ENCODE peak calls at places on chromosomes 7 and 10, in five cellular contexts. One of them, this sample, is unnamed.

GRCh38 chr10:130425881-130426435 is 289.8 kb downstream of the GLRX3 start:
- DNase-seq in endothelial cell of umbilical vein: no peak
- DNase-seq in uterus: no peak
- DNase-seq in transverse colon: no peak
- DNase-seq in cardiac muscle cell: no peak
- DNase-seq in this sample: no peak

GRCh38 chr10:37490266-37490665 is 364.9 kb downstream of the ANKRD30A start:
- DNase-seq in cardiac muscle cell: no peak
- DNase-seq in transverse colon: no peak
- DNase-seq in uterus: no peak
- DNase-seq in endothelial cell of umbilical vein: no peak
- DNase-seq in this sample: no peak

GRCh38 chr10:114271779-114272167 is 32.7 kb downstream of the VWA2 start:
- DNase-seq in endothelial cell of umbilical vein: peak
- DNase-seq in uterus: peak
- DNase-seq in transverse colon: no peak
- DNase-seq in cardiac muscle cell: peak
- DNase-seq in this sample: peak

GRCh38 chr10:58898854-58899573 is 277.4 kb upstream of the PHYHIPL start:
- DNase-seq in cardiac muscle cell: no peak
- DNase-seq in uterus: no peak
- DNase-seq in endothelial cell of umbilical vein: no peak
- DNase-seq in transverse colon: no peak
- DNase-seq in this sample: no peak

GRCh38 chr7:105649727-105650381 is 68.6 kb upstream of the EFCAB10 start:
- DNase-seq in uterus: no peak
- DNase-seq in transverse colon: no peak
- DNase-seq in cardiac muscle cell: peak
- DNase-seq in endothelial cell of umbilical vein: no peak
- DNase-seq in this sample: no peak

GRCh38 chr7:2663121-2663886 is 24.7 kb upstream of the AMZ1 start:
- DNase-seq in uterus: no peak
- DNase-seq in endothelial cell of umbilical vein: peak
- DNase-seq in transverse colon: no peak
- DNase-seq in cardiac muscle cell: peak
- DNase-seq in this sample: no peak

GRCh38 chr7:94656925-94657731 is 1.2 kb upstream of the SGCE start:
- DNase-seq in cardiac muscle cell: peak
- DNase-seq in transverse colon: no peak
- DNase-seq in endothelial cell of umbilical vein: peak
- DNase-seq in uterus: no peak
- DNase-seq in this sample: no peak

GRCh38 chr7:108016841-108017775 is 14.1 kb upstream of the LAMB1 start:
- DNase-seq in uterus: no peak
- DNase-seq in cardiac muscle cell: peak
- DNase-seq in endothelial cell of umbilical vein: peak
- DNase-seq in transverse colon: no peak
- DNase-seq in this sample: peak

GRCh38 chr7:170551-171363 is 21.6 kb upstream of the FAM20C start:
- DNase-seq in uterus: no peak
- DNase-seq in transverse colon: no peak
- DNase-seq in endothelial cell of umbilical vein: no peak
- DNase-seq in cardiac muscle cell: no peak
- DNase-seq in this sample: no peak

GRCh38 chr7:92631067-92631829 is 41.1 kb upstream of the FAM133B start:
- DNase-seq in uterus: no peak
- DNase-seq in endothelial cell of umbilical vein: no peak
- DNase-seq in transverse colon: no peak
- DNase-seq in cardiac muscle cell: no peak
- DNase-seq in this sample: no peak

GRCh38 chr7:142854505-142855400 is at the start of gene EPHB6:
- DNase-seq in uterus: peak
- DNase-seq in transverse colon: peak
- DNase-seq in cardiac muscle cell: peak
- DNase-seq in endothelial cell of umbilical vein: no peak
- DNase-seq in this sample: peak

GRCh38 chr7:2394566-2395082 is 8.8 kb upstream of the CHST12 start:
- DNase-seq in uterus: no peak
- DNase-seq in transverse colon: no peak
- DNase-seq in endothelial cell of umbilical vein: no peak
- DNase-seq in cardiac muscle cell: no peak
- DNase-seq in this sample: no peak

GRCh38 chr10:13347235-13348156 is 597 bp downstream of the SEPHS1 start:
- DNase-seq in uterus: peak
- DNase-seq in endothelial cell of umbilical vein: peak
- DNase-seq in transverse colon: peak
- DNase-seq in cardiac muscle cell: peak
- DNase-seq in this sample: peak

GRCh38 chr7:78438433-78438832 is 639.9 kb downstream of the PHTF2 start:
- DNase-seq in uterus: no peak
- DNase-seq in endothelial cell of umbilical vein: no peak
- DNase-seq in cardiac muscle cell: no peak
- DNase-seq in transverse colon: no peak
- DNase-seq in this sample: no peak

GRCh38 chr10:119235381-119235780 is 28.0 kb downstream of the GRK5 start:
- DNase-seq in endothelial cell of umbilical vein: peak
- DNase-seq in cardiac muscle cell: peak
- DNase-seq in uterus: peak
- DNase-seq in transverse colon: no peak
- DNase-seq in this sample: no peak

GRCh38 chr10:133481086-133481643 is 27.4 kb downstream of the SCART1 start:
- DNase-seq in endothelial cell of umbilical vein: no peak
- DNase-seq in cardiac muscle cell: no peak
- DNase-seq in transverse colon: no peak
- DNase-seq in uterus: no peak
- DNase-seq in this sample: no peak

GRCh38 chr7:99469381-99470065 is 3.2 kb upstream of the ZNF789 start:
- DNase-seq in endothelial cell of umbilical vein: no peak
- DNase-seq in transverse colon: no peak
- DNase-seq in cardiac muscle cell: no peak
- DNase-seq in uterus: no peak
- DNase-seq in this sample: no peak

GRCh38 chr10:101834341-101834740 is 9.3 kb downstream of the KCNIP2 start:
- DNase-seq in cardiac muscle cell: no peak
- DNase-seq in uterus: no peak
- DNase-seq in endothelial cell of umbilical vein: no peak
- DNase-seq in transverse colon: peak
- DNase-seq in this sample: no peak

GRCh38 chr10:42969909-42970308 is 107.0 kb upstream of the RET start:
- DNase-seq in endothelial cell of umbilical vein: no peak
- DNase-seq in uterus: no peak
- DNase-seq in cardiac muscle cell: no peak
- DNase-seq in transverse colon: no peak
- DNase-seq in this sample: no peak

GRCh38 chr10:129096340-129096984 is 370.6 kb upstream of the MGMT start:
- DNase-seq in endothelial cell of umbilical vein: peak
- DNase-seq in uterus: peak
- DNase-seq in cardiac muscle cell: peak
- DNase-seq in transverse colon: no peak
- DNase-seq in this sample: no peak

GRCh38 chr10:68208424-68209042 is 23.4 kb downstream of the ATOH7 start:
- DNase-seq in endothelial cell of umbilical vein: peak
- DNase-seq in cardiac muscle cell: peak
- DNase-seq in transverse colon: peak
- DNase-seq in uterus: no peak
- DNase-seq in this sample: peak

GRCh38 chr10:8051109-8051781 is 3.2 kb upstream of the GATA3 start:
- DNase-seq in uterus: no peak
- DNase-seq in endothelial cell of umbilical vein: peak
- DNase-seq in cardiac muscle cell: no peak
- DNase-seq in transverse colon: no peak
- DNase-seq in this sample: no peak

GRCh38 chr7:40716052-40716451 is 581.2 kb downstream of the SUGCT start:
- DNase-seq in endothelial cell of umbilical vein: no peak
- DNase-seq in uterus: no peak
- DNase-seq in transverse colon: no peak
- DNase-seq in cardiac muscle cell: peak
- DNase-seq in this sample: no peak

GRCh38 chr10:28587270-28587969 is 54.5 kb downstream of the WAC start:
- DNase-seq in uterus: no peak
- DNase-seq in endothelial cell of umbilical vein: peak
- DNase-seq in cardiac muscle cell: peak
- DNase-seq in transverse colon: no peak
- DNase-seq in this sample: no peak

GRCh38 chr10:127908106-127908957 is 1.4 kb downstream of the PTPRE start:
- DNase-seq in uterus: no peak
- DNase-seq in endothelial cell of umbilical vein: peak
- DNase-seq in cardiac muscle cell: peak
- DNase-seq in transverse colon: no peak
- DNase-seq in this sample: peak

GRCh38 chr10:17035446-17035845 is 94.2 kb downstream of the CUBN start:
- DNase-seq in transverse colon: no peak
- DNase-seq in cardiac muscle cell: no peak
- DNase-seq in endothelial cell of umbilical vein: no peak
- DNase-seq in uterus: no peak
- DNase-seq in this sample: no peak

GRCh38 chr10:8049874-8050560 is 4.5 kb upstream of the GATA3 start:
- DNase-seq in cardiac muscle cell: no peak
- DNase-seq in uterus: no peak
- DNase-seq in transverse colon: no peak
- DNase-seq in endothelial cell of umbilical vein: peak
- DNase-seq in this sample: no peak

GRCh38 chr7:48094861-48095293 is 5.8 kb downstream of the UPP1 start:
- DNase-seq in endothelial cell of umbilical vein: no peak
- DNase-seq in uterus: no peak
- DNase-seq in transverse colon: no peak
- DNase-seq in cardiac muscle cell: peak
- DNase-seq in this sample: peak

GRCh38 chr10:122221958-122222357 is 49.1 kb upstream of the BTBD16 start:
- DNase-seq in transverse colon: no peak
- DNase-seq in uterus: no peak
- DNase-seq in cardiac muscle cell: no peak
- DNase-seq in endothelial cell of umbilical vein: no peak
- DNase-seq in this sample: no peak

GRCh38 chr7:141043621-141044020 is 28.9 kb upstream of the MRPS33 start:
- DNase-seq in endothelial cell of umbilical vein: no peak
- DNase-seq in transverse colon: no peak
- DNase-seq in cardiac muscle cell: no peak
- DNase-seq in uterus: no peak
- DNase-seq in this sample: no peak

GRCh38 chr10:123136221-123136805 is 543 bp downstream of the HMX3 start:
- DNase-seq in cardiac muscle cell: no peak
- DNase-seq in uterus: no peak
- DNase-seq in endothelial cell of umbilical vein: no peak
- DNase-seq in transverse colon: no peak
- DNase-seq in this sample: no peak

GRCh38 chr7:3176112-3176836 is 124.8 kb upstream of the SDK1 start:
- DNase-seq in cardiac muscle cell: no peak
- DNase-seq in uterus: no peak
- DNase-seq in transverse colon: no peak
- DNase-seq in endothelial cell of umbilical vein: no peak
- DNase-seq in this sample: no peak

GRCh38 chr10:33732176-33733025 is 397.9 kb upstream of the NRP1 start:
- DNase-seq in uterus: no peak
- DNase-seq in transverse colon: no peak
- DNase-seq in endothelial cell of umbilical vein: no peak
- DNase-seq in cardiac muscle cell: peak
- DNase-seq in this sample: no peak

GRCh38 chr7:27147211-27148030 is at the start of gene HOXA6:
- DNase-seq in transverse colon: peak
- DNase-seq in cardiac muscle cell: no peak
- DNase-seq in uterus: peak
- DNase-seq in endothelial cell of umbilical vein: peak
- DNase-seq in this sample: no peak

GRCh38 chr7:27899601-27900000 is 159.6 kb downstream of the TAX1BP1 start:
- DNase-seq in transverse colon: no peak
- DNase-seq in cardiac muscle cell: no peak
- DNase-seq in uterus: no peak
- DNase-seq in endothelial cell of umbilical vein: no peak
- DNase-seq in this sample: no peak

DNA sequence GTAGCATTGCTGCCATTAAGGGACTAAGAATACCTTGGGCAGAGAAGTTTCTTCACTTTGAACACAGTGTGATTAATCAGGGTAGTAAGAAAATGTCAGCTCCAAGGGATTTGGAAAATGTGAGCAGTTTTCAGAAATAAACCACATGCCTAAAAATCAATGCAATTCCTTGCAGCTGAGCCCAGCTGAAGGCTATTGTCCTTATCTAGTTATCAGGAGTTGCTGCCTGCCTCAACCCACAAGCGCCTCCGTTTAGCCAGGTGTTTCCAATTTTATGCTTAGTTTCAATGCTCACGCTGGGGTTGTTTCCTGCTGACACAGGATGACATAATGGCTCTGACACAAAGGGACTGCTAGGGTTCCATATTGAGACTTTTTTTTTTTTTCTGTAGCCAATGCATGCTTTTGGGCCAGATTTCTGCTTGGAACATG is 132.3 kb upstream of the ANK3 start:
- DNase-seq in uterus: no peak
- DNase-seq in cardiac muscle cell: peak
- DNase-seq in endothelial cell of umbilical vein: peak
- DNase-seq in transverse colon: no peak
- DNase-seq in this sample: no peak
- H3K27ac ChIP-seq in uterus: no peak
- H3K27ac ChIP-seq in cardiac muscle cell: no peak
- H3K27ac ChIP-seq in endothelial cell of umbilical vein: no peak
- H3K27ac ChIP-seq in transverse colon: no peak
- H3K27ac ChIP-seq in this sample: no peak

GRCh38 chr10:83273035-83273434 is 866.3 kb upstream of the GHITM start:
- DNase-seq in endothelial cell of umbilical vein: no peak
- DNase-seq in transverse colon: no peak
- DNase-seq in cardiac muscle cell: no peak
- DNase-seq in uterus: no peak
- DNase-seq in this sample: no peak
- TF ChIP-seq CTCF in endothelial cell of umbilical vein: no peak
- TF ChIP-seq CTCF in transverse colon: no peak
- TF ChIP-seq CTCF in cardiac muscle cell: no peak
- TF ChIP-seq CTCF in uterus: no peak
- TF ChIP-seq CTCF in this sample: no peak

DNA sequence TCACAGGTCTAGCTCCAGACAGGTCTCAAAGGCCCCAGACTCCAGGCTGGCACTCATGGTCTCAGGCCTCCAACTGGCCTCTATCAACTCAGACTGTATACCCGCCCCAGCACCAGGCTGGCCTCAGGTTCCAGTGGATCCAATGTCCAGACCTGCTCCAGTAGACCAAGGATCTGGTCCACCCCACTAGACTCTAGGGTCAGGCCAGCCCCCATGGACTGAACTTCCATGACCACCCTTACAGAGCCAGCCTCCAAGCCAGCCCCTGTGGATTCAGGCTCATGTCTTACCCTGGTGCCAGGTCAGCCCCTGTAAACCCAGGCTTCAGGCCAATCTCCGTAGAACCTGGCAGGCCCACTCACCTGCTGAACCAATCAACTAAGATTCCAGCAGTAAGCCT is 16.8 kb upstream of the GNAT3 start:
- DNase-seq in uterus: no peak
- DNase-seq in transverse colon: no peak
- DNase-seq in endothelial cell of umbilical vein: no peak
- DNase-seq in cardiac muscle cell: no peak
- DNase-seq in this sample: no peak
- H3K27ac ChIP-seq in uterus: no peak
- H3K27ac ChIP-seq in transverse colon: no peak
- H3K27ac ChIP-seq in endothelial cell of umbilical vein: no peak
- H3K27ac ChIP-seq in cardiac muscle cell: no peak
- H3K27ac ChIP-seq in this sample: no peak

GRCh38 chr10:116597543-116597942 is 6.8 kb downstream of the PNLIPRP1 start:
- DNase-seq in uterus: no peak
- DNase-seq in transverse colon: no peak
- DNase-seq in cardiac muscle cell: no peak
- DNase-seq in endothelial cell of umbilical vein: no peak
- DNase-seq in this sample: no peak
- TF ChIP-seq CTCF in uterus: no peak
- TF ChIP-seq CTCF in transverse colon: no peak
- TF ChIP-seq CTCF in cardiac muscle cell: no peak
- TF ChIP-seq CTCF in endothelial cell of umbilical vein: no peak
- TF ChIP-seq CTCF in this sample: no peak